ENCODE peak calls at places on chromosomes 12 and 14, in ten cellular contexts. Y is lung; A is CD4-positive, CD25-positive, alpha-beta regulatory T cell; N is tibial artery; F is body of pancreas; W is Peyer's patch; B is A549; C is uterus; E is vagina; P is upper lobe of right lung. R is an unnamed sample. For H3K4me1, the result is how much of the 10 kb centered on the place peaks cover.

GRCh38 chr12:238736-239398 is 23.8 kb downstream of the SLC6A13 start:
- DNase-seq in Y (no peak), A (no peak), N (no peak), F (no peak), W (no peak), B (no peak), C (no peak), E (peak), P (peak), R (no peak)

GRCh38 chr14:60161176-60162107 is 3.8 kb downstream of the DHRS7 start:
- DNase-seq in Y (no peak), A (no peak), N (peak), F (no peak), W (no peak), B (no peak), C (peak), E (no peak), P (no peak), R (no peak)

GRCh38 chr14:99803106-99803437 is 9.9 kb downstream of the EML1 start:
- DNase-seq in Y (no peak), A (no peak), N (no peak), F (no peak), W (no peak), B (no peak), C (no peak), E (no peak), P (no peak), R (no peak)

GRCh38 chr12:93950321-93950720 is 198.1 kb upstream of the PLXNC1 start:
- DNase-seq in Y (no peak), A (no peak), N (no peak), F (no peak), W (no peak), B (no peak), C (no peak), E (no peak), P (no peak), R (no peak)

GRCh38 chr12:109385339-109386078 is 37.8 kb downstream of the MYO1H start:
- DNase-seq in Y (no peak), A (no peak), N (peak), F (no peak), W (no peak), B (peak), C (peak), E (no peak), P (no peak), R (peak)

GRCh38 chr12:93002278-93003054 is 73.4 kb upstream of the EEA1 start:
- DNase-seq in Y (no peak), A (no peak), N (peak), F (no peak), W (no peak), B (no peak), C (no peak), E (no peak), P (no peak), R (no peak)

GRCh38 chr14:59208224-59208814 is 19.9 kb downstream of the DAAM1 start:
- DNase-seq in Y (no peak), A (no peak), N (no peak), F (no peak), W (no peak), B (no peak), C (peak), E (no peak), P (no peak), R (no peak)

GRCh38 chr12:82835217-82835616 is 148.5 kb downstream of the TMTC2 start:
- DNase-seq in Y (no peak), A (no peak), N (no peak), F (no peak), W (no peak), B (no peak), C (no peak), E (no peak), P (no peak), R (no peak)

GRCh38 chr12:68113644-68114043 is 45.9 kb downstream of the IFNG start:
- DNase-seq in Y (no peak), A (no peak), N (no peak), F (no peak), W (peak), B (peak), C (no peak), E (no peak), P (no peak), R (peak)

GRCh38 chr14:50364792-50365191 is 31.9 kb downstream of the CDKL1 start:
- DNase-seq in Y (no peak), A (no peak), N (no peak), F (no peak), W (peak), B (no peak), C (no peak), E (no peak), P (no peak), R (peak)

DNA sequence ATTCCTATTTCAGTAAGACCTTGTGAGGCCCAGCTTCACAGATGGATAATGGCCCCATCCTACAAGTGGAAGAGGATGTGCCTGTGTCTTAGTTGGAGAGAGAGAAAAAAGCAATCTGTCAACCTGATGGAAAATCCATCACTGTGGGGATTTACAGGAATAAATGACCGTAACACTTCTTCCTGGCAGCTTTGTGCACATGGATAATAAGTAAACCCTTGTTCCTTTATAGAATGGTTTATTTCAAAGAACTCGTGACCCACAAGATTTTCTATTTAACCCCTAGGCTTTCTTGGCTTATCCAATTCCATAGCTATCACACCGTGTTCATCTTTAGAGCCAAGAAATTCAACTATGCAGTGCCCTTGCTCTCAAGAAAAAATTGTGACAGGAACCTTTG is 121.3 kb upstream of the PCED1B start:
- DNase-seq in Y (no peak), A (no peak), N (no peak), F (no peak), W (no peak), B (no peak), C (no peak), E (no peak), P (no peak), R (no peak)
- H3K4me1 ChIP-seq in Y (under half), A (under half), N (under half), F (under half), W (under half), B (under half), C (under half), E (under half), P (under half), R (under half)

GRCh38 chr12:121532503-121533390 is 48.1 kb downstream of the KDM2B start:
- DNase-seq in Y (no peak), A (no peak), N (no peak), F (no peak), W (no peak), B (no peak), C (no peak), E (no peak), P (no peak), R (no peak)

GRCh38 chr12:121531356-121531750 is 49.5 kb downstream of the KDM2B start:
- DNase-seq in Y (no peak), A (no peak), N (no peak), F (no peak), W (no peak), B (no peak), C (no peak), E (no peak), P (no peak), R (no peak)

GRCh38 chr12:121533391-121534090 is 47.3 kb downstream of the KDM2B start:
- DNase-seq in Y (peak), A (no peak), N (no peak), F (no peak), W (no peak), B (no peak), C (no peak), E (no peak), P (peak), R (no peak)

GRCh38 chr12:121529184-121529583 is 51.6 kb downstream of the KDM2B start:
- DNase-seq in Y (no peak), A (no peak), N (no peak), F (no peak), W (no peak), B (no peak), C (no peak), E (no peak), P (no peak), R (no peak)

GRCh38 chr12:121530600-121531355 is 50.0 kb downstream of the KDM2B start:
- DNase-seq in Y (peak), A (peak), N (peak), F (no peak), W (peak), B (peak), C (peak), E (no peak), P (peak), R (peak)
- H3K4me1 ChIP-seq in Y (under half), A (under half), N (under half), F (under half), W (under half), B (under half), C (under half), E (under half), P (half or more), R (under half)

GRCh38 chr14:82080319-82080718 is 546.7 kb upstream of the SEL1L start:
- DNase-seq in Y (no peak), A (no peak), N (no peak), F (no peak), W (no peak), B (no peak), C (no peak), E (no peak), P (no peak), R (no peak)
- H3K4me1 ChIP-seq in Y (under half), A (under half), N (under half), F (under half), W (under half), B (under half), C (under half), E (under half), P (under half), R (under half)

GRCh38 chr12:10362325-10362724 is 27.5 kb downstream of the KLRK1 start:
- DNase-seq in Y (no peak), A (no peak), N (no peak), F (no peak), W (no peak), B (no peak), C (no peak), E (no peak), P (no peak), R (no peak)

GRCh38 chr12:10361622-10362021 is 28.2 kb downstream of the KLRK1 start:
- DNase-seq in Y (no peak), A (no peak), N (no peak), F (no peak), W (no peak), B (no peak), C (no peak), E (no peak), P (no peak), R (no peak)

GRCh38 chr12:10358131-10358530 is 31.7 kb downstream of the KLRK1 start:
- DNase-seq in Y (no peak), A (no peak), N (no peak), F (no peak), W (no peak), B (no peak), C (no peak), E (no peak), P (no peak), R (no peak)

GRCh38 chr12:10361084-10361483 is 28.8 kb downstream of the KLRK1 start:
- DNase-seq in Y (no peak), A (no peak), N (no peak), F (no peak), W (no peak), B (no peak), C (no peak), E (no peak), P (no peak), R (no peak)

DNA sequence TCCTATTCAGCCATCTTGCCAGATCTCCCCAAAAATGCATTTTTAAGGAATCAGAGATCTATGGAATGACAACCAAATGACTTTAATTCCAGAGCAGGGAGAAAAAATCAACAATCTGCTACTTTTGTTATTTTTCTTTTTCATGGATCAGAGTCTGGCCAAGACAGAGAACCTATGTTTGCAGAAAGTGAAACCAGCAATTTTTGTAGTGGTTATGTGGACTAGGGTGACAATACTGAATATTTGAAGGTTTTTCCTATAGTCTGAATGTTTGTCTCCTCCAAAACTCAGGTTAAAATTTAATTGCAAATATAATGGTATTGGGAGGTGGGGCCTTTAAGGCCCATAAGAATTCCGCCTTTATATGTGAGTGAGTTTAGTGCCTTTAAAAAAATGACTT is 30.9 kb downstream of the KLRK1 start:
- DNase-seq in Y (no peak), A (no peak), N (no peak), F (no peak), W (no peak), B (no peak), C (no peak), E (no peak), P (no peak), R (no peak)
- H3K4me1 ChIP-seq in Y (under half), A (under half), N (under half), F (under half), W (under half), B (under half), C (under half), E (under half), P (under half), R (under half)

GRCh38 chr12:101001669-101002068 is 207.1 kb downstream of the ANO4 start:
- DNase-seq in Y (no peak), A (no peak), N (no peak), F (no peak), W (no peak), B (no peak), C (no peak), E (no peak), P (no peak), R (no peak)
- H3K4me1 ChIP-seq in Y (under half), A (under half), N (under half), F (under half), W (under half), B (under half), C (under half), E (under half), P (under half), R (under half)

GRCh38 chr12:124609041-124609984 is 41.9 kb upstream of the NCOR2 start:
- DNase-seq in Y (peak), A (peak), N (peak), F (peak), W (peak), B (peak), C (peak), E (no peak), P (peak), R (peak)
- H3K4me1 ChIP-seq in Y (under half), A (under half), N (under half), F (under half), W (under half), B (under half), C (under half), E (under half), P (under half), R (under half)

DNA sequence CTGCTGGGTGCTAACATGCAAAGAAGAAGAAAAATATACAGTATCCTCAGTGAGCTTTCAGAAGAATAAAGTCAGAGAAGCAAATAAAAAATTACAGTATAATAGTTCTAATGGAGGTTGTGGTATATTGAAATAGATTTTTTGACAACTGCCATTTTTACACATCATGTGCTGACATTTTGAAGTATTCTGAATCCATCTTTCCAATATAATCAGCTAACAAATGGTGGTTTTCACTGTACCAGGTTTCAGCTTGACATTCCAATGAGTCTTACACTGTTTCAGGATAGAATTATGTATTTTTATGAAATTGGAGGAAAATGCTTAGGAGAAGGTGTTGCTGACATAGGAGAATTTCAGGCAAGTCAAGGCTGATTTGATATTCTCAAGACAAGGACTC is 26.3 kb upstream of the TBC1D30 start:
- DNase-seq in Y (no peak), A (no peak), N (no peak), F (no peak), W (no peak), B (no peak), C (no peak), E (no peak), P (no peak), R (no peak)
- H3K4me1 ChIP-seq in Y (under half), A (under half), N (under half), F (under half), W (under half), B (under half), C (under half), E (under half), P (under half), R (under half)

GRCh38 chr12:14258468-14258947 is 107.0 kb upstream of the ATF7IP start:
- DNase-seq in Y (peak), A (no peak), N (no peak), F (peak), W (no peak), B (no peak), C (peak), E (no peak), P (no peak), R (no peak)

GRCh38 chr12:14261861-14262260 is 103.6 kb upstream of the ATF7IP start:
- DNase-seq in Y (no peak), A (no peak), N (no peak), F (no peak), W (no peak), B (no peak), C (no peak), E (no peak), P (no peak), R (no peak)

GRCh38 chr12:14261096-14261495 is 104.4 kb upstream of the ATF7IP start:
- DNase-seq in Y (no peak), A (no peak), N (no peak), F (peak), W (no peak), B (no peak), C (peak), E (no peak), P (no peak), R (no peak)

GRCh38 chr12:14259481-14260010 is 105.9 kb upstream of the ATF7IP start:
- DNase-seq in Y (no peak), A (no peak), N (no peak), F (no peak), W (no peak), B (no peak), C (no peak), E (no peak), P (no peak), R (no peak)

DNA sequence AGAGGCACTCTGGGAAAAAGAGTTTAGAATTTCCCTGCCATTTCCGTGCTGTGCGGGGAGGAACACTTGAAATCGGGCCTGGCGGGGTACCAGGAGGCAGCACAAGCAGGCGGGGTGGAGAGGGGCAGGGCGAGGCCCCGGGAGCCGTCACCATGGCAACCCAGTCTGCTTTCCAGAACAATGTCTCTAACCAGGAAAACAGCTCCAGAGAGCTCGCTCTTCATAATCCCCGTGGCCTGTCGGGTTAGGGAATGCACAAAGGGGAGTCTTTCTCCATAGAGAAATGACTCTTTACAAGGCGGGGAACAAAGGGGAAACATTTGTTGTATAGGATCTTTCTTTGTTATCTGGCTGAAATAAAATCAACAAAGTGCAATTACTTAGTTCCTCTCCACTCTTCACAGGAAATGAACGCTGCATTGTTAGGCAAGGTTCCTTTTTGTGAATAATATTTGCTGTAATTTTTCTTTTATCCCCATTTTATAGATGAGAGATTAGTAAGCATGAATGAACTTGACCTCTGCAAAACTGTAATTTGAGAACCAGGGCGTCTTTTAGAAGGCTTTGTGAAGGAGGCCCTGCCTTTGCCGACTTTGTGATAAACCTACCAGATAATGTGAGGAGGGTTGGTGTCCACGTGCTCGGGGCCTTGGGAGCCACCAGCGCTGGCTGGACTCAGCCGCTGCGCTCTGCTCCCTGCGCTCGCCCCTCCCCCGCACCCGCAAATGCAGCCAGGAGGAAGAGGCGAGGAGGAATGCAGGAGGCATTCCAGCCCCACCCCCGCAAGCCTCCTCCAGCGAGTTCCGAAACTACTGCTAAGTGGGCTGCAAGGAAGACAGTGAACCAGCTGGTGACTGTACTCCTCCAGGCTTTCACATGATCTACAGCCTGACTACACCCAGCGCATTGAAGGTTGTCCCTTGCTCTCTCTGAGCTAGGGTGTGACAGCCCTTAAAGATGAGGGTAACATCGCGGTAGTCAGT is 105.2 kb upstream of the ATF7IP start:
- DNase-seq in Y (peak), A (no peak), N (peak), F (peak), W (peak), B (peak), C (peak), E (peak), P (peak), R (peak)
- H3K4me1 ChIP-seq in Y (under half), A (under half), N (under half), F (under half), W (under half), B (under half), C (under half), E (half or more), P (under half), R (under half)

R was measured in small intestine.